ENCODE peak calls at places on chromosomes 1 and 21, in five cellular contexts. B is CD4-positive, alpha-beta T cell; H is HS-5; Q is NCI-H2107; A is NCI-H510A. G is an unnamed sample.

GRCh38 chr1:117579221-117579906 is 26.5 kb upstream of the TENT5C start:
- DNase-seq in B (no peak), H (no peak), Q (no peak), A (no peak), G (no peak)

GRCh38 chr21:44090332-44090731 is 16.9 kb upstream of the PWP2 start:
- DNase-seq in B (no peak), H (no peak), Q (no peak), A (peak), G (no peak)

GRCh38 chr1:192749349-192749748 is 59.5 kb upstream of the RGS2 start:
- DNase-seq in B (no peak), H (no peak), Q (no peak), A (no peak), G (no peak)

GRCh38 chr1:177444997-177445746 is 274.4 kb downstream of the BRINP2 start:
- DNase-seq in B (no peak), H (no peak), Q (no peak), A (no peak), G (no peak)

GRCh38 chr1:15345711-15346355 is 63.9 kb upstream of the EFHD2 start:
- DNase-seq in B (peak), H (no peak), Q (no peak), A (no peak), G (peak)

GRCh38 chr1:168636642-168637111 is 60.3 kb downstream of the XCL1 start:
- DNase-seq in B (no peak), H (peak), Q (no peak), A (no peak), G (no peak)

GRCh38 chr1:147768582-147768981 is 8.2 kb upstream of the GJA5 start:
- DNase-seq in B (no peak), H (no peak), Q (no peak), A (no peak), G (no peak)

GRCh38 chr1:182317489-182318180 is 74.0 kb downstream of the GLUL start:
- DNase-seq in B (no peak), H (no peak), Q (peak), A (no peak), G (no peak)

GRCh38 chr1:32516402-32516801 is 22.8 kb upstream of the ZBTB8A start:
- DNase-seq in B (no peak), H (no peak), Q (no peak), A (no peak), G (no peak)

GRCh38 chr1:75708910-75709309 is 15.6 kb upstream of the ACADM start:
- DNase-seq in B (no peak), H (no peak), Q (no peak), A (no peak), G (no peak)

GRCh38 chr1:85888961-85889360 is 180.7 kb upstream of the ZNHIT6 start:
- DNase-seq in B (no peak), H (no peak), Q (no peak), A (no peak), G (no peak)

GRCh38 chr1:21929951-21930615 is 7.0 kb downstream of the HSPG2 start:
- DNase-seq in B (no peak), H (no peak), Q (no peak), A (no peak), G (no peak)

GRCh38 chr1:63557365-63557987 is 34.2 kb downstream of the EFCAB7 start:
- DNase-seq in B (peak), H (no peak), Q (no peak), A (no peak), G (no peak)

GRCh38 chr1:30037251-30038118 is 685.9 kb downstream of the MATN1 start:
- DNase-seq in B (no peak), H (no peak), Q (no peak), A (no peak), G (peak)

GRCh38 chr1:38246955-38247952 is 200.7 kb upstream of the POU3F1 start:
- DNase-seq in B (no peak), H (peak), Q (no peak), A (no peak), G (no peak)

GRCh38 chr21:46152939-46153258 is 2.5 kb downstream of the FTCD start:
- DNase-seq in B (no peak), H (no peak), Q (no peak), A (no peak), G (no peak)

GRCh38 chr1:88549536-88549935 is 134.5 kb upstream of the PKN2 start:
- DNase-seq in B (no peak), H (no peak), Q (no peak), A (no peak), G (no peak)

GRCh38 chr1:8015036-8015808 is 10.9 kb downstream of the ERRFI1 start:
- DNase-seq in B (no peak), H (peak), Q (no peak), A (peak), G (no peak)

GRCh38 chr1:242522304-242522945 is 2.1 kb downstream of the PLD5 start:
- DNase-seq in B (no peak), H (no peak), Q (no peak), A (no peak), G (no peak)

GRCh38 chr1:225863167-225863566 is 19.0 kb downstream of the TMEM63A start:
- DNase-seq in B (no peak), H (no peak), Q (no peak), A (no peak), G (no peak)

GRCh38 chr1:16184557-16185303 is 27.7 kb downstream of the ARHGEF19 start:
- DNase-seq in B (no peak), H (no peak), Q (no peak), A (no peak), G (no peak)

GRCh38 chr1:184635347-184636155 is 119.1 kb downstream of the EDEM3 start:
- DNase-seq in B (no peak), H (no peak), Q (no peak), A (no peak), G (no peak)

GRCh38 chr1:65065535-65066378 is 82.2 kb upstream of the AK4 start:
- DNase-seq in B (no peak), H (no peak), Q (no peak), A (peak), G (no peak)

GRCh38 chr1:53471000-53471399 is 11.8 kb downstream of the DMRTB1 start:
- DNase-seq in B (no peak), H (no peak), Q (no peak), A (no peak), G (no peak)

GRCh38 chr1:13922440-13922839 is 222.5 kb downstream of the PRDM2 start:
- DNase-seq in B (no peak), H (no peak), Q (no peak), A (no peak), G (peak)